ENCODE peak calls at places on chromosomes 2 and 18, in four cellular contexts. Q, M, G and Y are unnamed samples. For H3K4me1, the result is how much of the 10 kb centered on the place peaks cover.

GRCh38 chr2:240156435-240157146 is 16.1 kb upstream of the OTOS start:
- DNase-seq in Q (no peak), M (no peak), G (no peak), Y (no peak)

GRCh38 chr2:129862668-129863067 is 116.8 kb upstream of the RAB6C start:
- DNase-seq in Q (no peak), M (no peak), G (no peak), Y (no peak)

GRCh38 chr2:184685999-184686841 is 87.9 kb downstream of the ZNF804A start:
- DNase-seq in Q (no peak), M (no peak), G (no peak), Y (no peak)

GRCh38 chr2:5250482-5250881 is 441.7 kb upstream of the SOX11 start:
- DNase-seq in Q (no peak), M (no peak), G (peak), Y (no peak)

GRCh38 chr2:168243061-168243460 is 4.3 kb downstream of the STK39 start:
- DNase-seq in Q (no peak), M (no peak), G (no peak), Y (no peak)

GRCh38 chr18:76994086-76994654 is 138.4 kb downstream of the MBP start:
- DNase-seq in Q (no peak), M (no peak), G (no peak), Y (no peak)

GRCh38 chr2:142975239-142975638 is 97.8 kb downstream of the KYNU start:
- DNase-seq in Q (no peak), M (no peak), G (no peak), Y (no peak)

GRCh38 chr2:42618972-42619371 is 50.5 kb downstream of the MTA3 start:
- DNase-seq in Q (no peak), M (no peak), G (no peak), Y (no peak)

GRCh38 chr2:98795903-98796676 is 65.2 kb upstream of the MGAT4A start:
- DNase-seq in Q (no peak), M (no peak), G (no peak), Y (no peak)

GRCh38 chr2:241272298-241272721 is 43.2 kb downstream of the HDLBP start:
- DNase-seq in Q (peak), M (peak), G (no peak), Y (no peak)

GRCh38 chr2:120576509-120577474 is 158.9 kb upstream of the GLI2 start:
- DNase-seq in Q (peak), M (peak), G (no peak), Y (no peak)

GRCh38 chr18:48921305-48922202 is 29.2 kb downstream of the SMAD7 start:
- DNase-seq in Q (no peak), M (peak), G (no peak), Y (no peak)

GRCh38 chr2:109210431-109211200 is 81.6 kb downstream of the SH3RF3 start:
- DNase-seq in Q (no peak), M (peak), G (no peak), Y (no peak)

GRCh38 chr18:32776525-32776924 is 3.7 kb upstream of the KLHL14 start:
- DNase-seq in Q (no peak), M (no peak), G (no peak), Y (no peak)

GRCh38 chr18:79919089-79919488 is 32.4 kb downstream of the SLC66A2 start:
- DNase-seq in Q (no peak), M (peak), G (no peak), Y (no peak)

GRCh38 chr2:18837233-18837632 is 247.9 kb upstream of the NT5C1B start:
- DNase-seq in Q (no peak), M (no peak), G (no peak), Y (no peak)

GRCh38 chr18:23743733-23744333 is 54.6 kb downstream of the LAMA3 start:
- DNase-seq in Q (no peak), M (no peak), G (no peak), Y (no peak)

GRCh38 chr2:33001823-33002222 is 55.1 kb downstream of the LTBP1 start:
- DNase-seq in Q (no peak), M (no peak), G (no peak), Y (no peak)

GRCh38 chr2:132620115-132620514 is 49.9 kb downstream of the LYPD1 start:
- DNase-seq in Q (no peak), M (no peak), G (no peak), Y (no peak)

GRCh38 chr2:231693956-231694355 is 14.4 kb upstream of the PTMA start:
- DNase-seq in Q (no peak), M (no peak), G (no peak), Y (no peak)

GRCh38 chr2:146949400-146949799 is 895.4 kb upstream of the ACVR2A start:
- DNase-seq in Q (no peak), M (no peak), G (no peak), Y (no peak)

GRCh38 chr2:444937-445884 is 157.3 kb upstream of the ALKAL2 start:
- DNase-seq in Q (no peak), M (no peak), G (no peak), Y (no peak)

GRCh38 chr18:57095884-57096283 is 51.0 kb upstream of the BOD1L2 start:
- DNase-seq in Q (no peak), M (no peak), G (no peak), Y (no peak)

GRCh38 chr2:30266705-30267104 is 35.4 kb downstream of the LBH start:
- DNase-seq in Q (no peak), M (no peak), G (no peak), Y (no peak)

GRCh38 chr2:207319321-207319720 is 153.6 kb upstream of the KLF7 start:
- DNase-seq in Q (no peak), M (no peak), G (no peak), Y (no peak)

GRCh38 chr2:224865016-224865415 is 148.9 kb upstream of the CCDC195 start:
- DNase-seq in Q (no peak), M (no peak), G (no peak), Y (no peak)

GRCh38 chr2:214648520-214648919 is 161.0 kb downstream of the BARD1 start:
- DNase-seq in Q (no peak), M (no peak), G (no peak), Y (no peak)

GRCh38 chr2:11079131-11079824 is 76.0 kb upstream of the SLC66A3 start:
- DNase-seq in Q (no peak), M (peak), G (no peak), Y (no peak)

GRCh38 chr2:206442854-206443734 is at the start of gene ADAM23:
- DNase-seq in Q (peak), M (peak), G (no peak), Y (no peak)

GRCh38 chr2:238869293-238870124 is 21.6 kb downstream of the TWIST2 start:
- DNase-seq in Q (no peak), M (peak), G (no peak), Y (no peak)

GRCh38 chr18:21830533-21830932 is 89.9 kb downstream of the MIB1 start:
- DNase-seq in Q (no peak), M (no peak), G (no peak), Y (no peak)

GRCh38 chr18:47953471-47953931 is 23.0 kb upstream of the SMAD2 start:
- DNase-seq in Q (no peak), M (peak), G (no peak), Y (peak)

GRCh38 chr18:63311481-63312409 is 7.8 kb downstream of the BCL2 start:
- DNase-seq in Q (no peak), M (no peak), G (no peak), Y (no peak)

GRCh38 chr2:208783184-208783583 is 376.6 kb downstream of the PTH2R start:
- DNase-seq in Q (no peak), M (no peak), G (no peak), Y (no peak)

GRCh38 chr2:88464166-88464565 is 11.7 kb upstream of the FOXI3 start:
- DNase-seq in Q (no peak), M (no peak), G (no peak), Y (no peak)

GRCh38 chr2:136126527-136126926 is 8.6 kb upstream of the CXCR4 start:
- DNase-seq in Q (no peak), M (no peak), G (no peak), Y (no peak)
- H3K27ac ChIP-seq in Q (peak), M (no peak), G (no peak), Y (no peak)

GRCh38 chr2:73992036-73992435 is 7.3 kb downstream of the TET3 start:
- DNase-seq in Q (no peak), M (no peak), G (no peak), Y (no peak)
- H3K4me1 ChIP-seq in Q (under half), M (under half), G (under half), Y (under half)

DNA sequence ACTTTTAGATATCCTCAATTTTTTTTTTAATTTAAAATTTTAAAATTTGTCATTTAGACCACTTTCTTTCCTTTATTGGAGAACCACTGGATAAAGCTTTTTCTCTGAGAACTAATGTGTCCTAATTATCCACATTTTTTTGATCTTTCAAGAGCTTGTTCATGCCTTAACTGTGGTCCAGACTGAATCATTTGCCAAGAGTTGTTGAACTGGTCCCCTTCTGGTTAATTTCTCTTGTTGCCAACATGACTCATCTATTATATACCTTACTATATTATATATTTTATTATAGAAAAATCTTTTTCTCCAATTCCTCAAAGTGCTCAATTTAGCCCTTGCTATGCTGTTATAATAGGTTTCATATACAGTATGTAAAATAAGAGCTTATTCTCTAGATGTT is 53.1 kb upstream of the TMEM87B start:
- DNase-seq in Q (no peak), M (no peak), G (no peak), Y (no peak)
- H3K4me3 ChIP-seq in Q (no peak), M (no peak), G (no peak), Y (no peak)

GRCh38 chr2:25305809-25306208 is 35.9 kb downstream of the DNMT3A start:
- DNase-seq in Q (no peak), M (no peak), G (no peak), Y (no peak)

GRCh38 chr2:25305197-25305596 is 36.5 kb downstream of the DNMT3A start:
- DNase-seq in Q (no peak), M (no peak), G (no peak), Y (no peak)

GRCh38 chr2:25308599-25308998 is 33.1 kb downstream of the DNMT3A start:
- DNase-seq in Q (no peak), M (no peak), G (no peak), Y (no peak)

GRCh38 chr2:25307949-25308557 is 33.7 kb downstream of the DNMT3A start:
- DNase-seq in Q (no peak), M (no peak), G (no peak), Y (no peak)

DNA sequence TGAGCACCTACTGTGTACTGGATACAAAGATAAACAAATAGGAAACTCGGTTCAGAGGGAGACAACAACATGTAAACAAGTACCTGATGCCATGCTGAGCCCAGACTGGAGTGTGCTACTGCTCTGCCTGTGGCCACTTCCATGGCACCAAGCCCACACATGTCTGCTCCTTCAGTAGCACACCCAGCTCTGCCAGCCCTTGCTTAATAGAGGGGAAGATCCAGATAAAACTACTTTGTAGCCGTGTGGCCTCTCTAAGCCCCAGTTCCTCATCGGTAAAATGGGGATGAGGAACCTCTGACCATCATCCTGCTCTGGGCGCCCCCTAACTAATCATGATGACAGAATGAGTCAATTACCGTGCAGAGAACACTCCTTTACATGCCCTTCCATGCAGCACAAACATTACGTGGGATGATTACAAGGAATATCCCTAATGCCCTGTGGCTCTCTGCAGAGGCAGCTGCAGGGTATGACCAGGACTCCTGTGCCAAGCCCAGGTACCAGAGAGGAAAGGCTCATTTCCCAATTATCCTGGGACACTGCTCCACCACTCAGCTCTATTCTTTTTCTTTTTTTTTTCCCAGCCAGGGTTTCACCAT is 34.9 kb downstream of the DNMT3A start:
- DNase-seq in Q (no peak), M (peak), G (no peak), Y (peak)
- H3K27ac ChIP-seq in Q (no peak), M (no peak), G (no peak), Y (peak)

GRCh38 chr2:199310654-199311275 is 147.0 kb downstream of the SATB2 start:
- DNase-seq in Q (no peak), M (no peak), G (no peak), Y (no peak)
- H3K4me1 ChIP-seq in Q (under half), M (under half), G (under half), Y (under half)

GRCh38 chr2:27123302-27124150 is at the start of gene ABHD1:
- DNase-seq in Q (peak), M (peak), G (no peak), Y (peak)

GRCh38 chr2:27122791-27123190 is 824 bp upstream of the ABHD1 start:
- DNase-seq in Q (no peak), M (no peak), G (no peak), Y (no peak)

GRCh38 chr2:27115485-27115884 is 3.4 kb downstream of the CGREF1 start:
- DNase-seq in Q (no peak), M (no peak), G (no peak), Y (no peak)

GRCh38 chr2:27117995-27118524 is 868 bp downstream of the CGREF1 start:
- DNase-seq in Q (no peak), M (no peak), G (no peak), Y (no peak)

DNA sequence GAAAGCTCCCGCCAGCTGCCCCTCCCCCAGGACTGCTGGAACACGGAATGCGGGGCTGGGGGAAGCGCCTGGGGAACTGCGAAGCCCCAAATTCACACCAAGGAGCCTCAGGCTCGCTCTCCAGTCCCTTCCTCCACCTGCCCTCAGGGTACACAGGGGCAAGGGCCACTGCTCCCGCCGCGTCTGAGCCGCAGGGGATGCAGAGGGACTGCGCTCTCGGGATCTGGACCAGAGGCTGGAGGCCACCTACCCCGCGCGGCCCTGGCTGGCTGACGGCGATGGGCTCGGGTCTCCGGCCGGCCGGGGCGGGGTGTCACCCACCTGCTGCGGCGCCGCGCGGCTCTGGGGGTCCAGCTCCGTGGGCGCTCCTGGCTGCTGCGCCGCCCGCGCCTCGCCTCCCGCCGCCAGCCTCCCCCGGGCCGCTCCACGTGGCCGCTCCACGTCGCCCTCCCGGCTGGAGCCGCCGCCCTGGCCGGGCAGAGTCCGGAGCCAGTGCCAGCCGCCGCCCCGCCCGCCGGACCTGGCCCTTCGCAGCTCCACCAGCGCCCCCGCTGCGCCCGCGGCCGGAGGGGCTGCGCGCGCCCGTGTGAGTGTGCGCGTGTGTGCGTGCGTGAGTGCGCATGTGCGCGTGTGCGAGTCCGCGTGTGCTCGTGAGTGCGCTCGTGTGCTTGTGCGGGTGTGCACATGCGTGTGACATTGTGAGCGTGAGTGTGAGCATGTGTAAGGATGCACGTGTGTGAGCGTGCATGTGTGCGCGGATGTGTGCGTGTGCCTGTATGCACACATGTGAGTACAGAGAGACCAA is at the start of gene CGREF1:
- DNase-seq in Q (no peak), M (no peak), G (no peak), Y (no peak)
- H3K4me3 ChIP-seq in Q (peak), M (no peak), G (peak), Y (peak)

GRCh38 chr18:35376742-35377695 is at the start of gene ZNF396:
- DNase-seq in Q (peak), M (peak), G (no peak), Y (peak)
- H3K27ac ChIP-seq in Q (peak), M (no peak), G (no peak), Y (no peak)